ENCODE peak calls at places on chromosomes 11 and 22, in four cellular contexts. S is K562, C is HCT116, O is H1. A is an unnamed sample.

GRCh38 chr22:50192056-50192824 is 6.5 kb downstream of the TRABD start:
- DNase-seq in S (no peak), C (no peak), O (no peak), A (no peak)

GRCh38 chr11:697811-698311 is 2.2 kb downstream of the TMEM80 start:
- DNase-seq in S (no peak), C (no peak), O (no peak), A (no peak)

GRCh38 chr22:39414377-39414776 is 14.8 kb downstream of the TAB1 start:
- DNase-seq in S (no peak), C (no peak), O (no peak), A (no peak)

GRCh38 chr11:33832676-33833075 is 58.4 kb upstream of the FBXO3 start:
- DNase-seq in S (no peak), C (no peak), O (no peak), A (no peak)

GRCh38 chr11:19935507-19935906 is 222.9 kb downstream of the NAV2 start:
- DNase-seq in S (no peak), C (no peak), O (no peak), A (no peak)

GRCh38 chr11:22666700-22667439 is 459 bp downstream of the GAS2 start:
- DNase-seq in S (no peak), C (no peak), O (peak), A (no peak)

GRCh38 chr22:43819691-43820670 is 7.9 kb upstream of the EFCAB6 start:
- DNase-seq in S (no peak), C (no peak), O (peak), A (no peak)

GRCh38 chr11:117993988-117994741 is 8.0 kb downstream of the IL10RA start:
- DNase-seq in S (no peak), C (no peak), O (no peak), A (no peak)

GRCh38 chr22:30605449-30606110 is 1.4 kb upstream of the TCN2 start:
- DNase-seq in S (peak), C (peak), O (peak), A (no peak)

GRCh38 chr11:9263840-9264380 is 1.2 kb downstream of the DENND5A start:
- DNase-seq in S (peak), C (no peak), O (no peak), A (peak)

GRCh38 chr11:76152741-76153608 is 53.3 kb downstream of the WNT11 start:
- DNase-seq in S (peak), C (no peak), O (no peak), A (peak)

GRCh38 chr11:59899532-59899931 is 20.9 kb downstream of the OOSP3 start:
- DNase-seq in S (no peak), C (no peak), O (no peak), A (no peak)

GRCh38 chr22:37806409-37807338 is 1.1 kb upstream of the GCAT start:
- DNase-seq in S (peak), C (no peak), O (no peak), A (no peak)

GRCh38 chr11:117316197-117316961 is at the start of gene BACE1:
- DNase-seq in S (no peak), C (peak), O (peak), A (no peak)

GRCh38 chr11:2531987-2532703 is 87.3 kb downstream of the KCNQ1 start:
- DNase-seq in S (no peak), C (no peak), O (no peak), A (no peak)

GRCh38 chr11:126432525-126432924 is 77.0 kb downstream of the ST3GAL4 start:
- DNase-seq in S (no peak), C (no peak), O (no peak), A (no peak)

GRCh38 chr11:40094954-40095353 is 1364.5 kb downstream of the LRRC4C start:
- DNase-seq in S (no peak), C (no peak), O (no peak), A (no peak)

GRCh38 chr22:43996170-43996980 is 27.7 kb upstream of the PARVB start:
- DNase-seq in S (no peak), C (no peak), O (no peak), A (peak)

GRCh38 chr22:37484115-37485005 is 1.8 kb downstream of the MFNG start:
- DNase-seq in S (no peak), C (no peak), O (no peak), A (peak)

GRCh38 chr11:65489061-65489705 is 9.7 kb upstream of the MALAT1 start:
- DNase-seq in S (peak), C (no peak), O (peak), A (no peak)

GRCh38 chr11:124761301-124762021 is 629 bp downstream of the ESAM start:
- DNase-seq in S (no peak), C (no peak), O (peak), A (no peak)

GRCh38 chr11:118088531-118088930 is 1.8 kb upstream of the SMIM35 start:
- DNase-seq in S (no peak), C (no peak), O (no peak), A (no peak)

GRCh38 chr11:85118151-85118550 is 509.0 kb downstream of the DLG2 start:
- DNase-seq in S (no peak), C (no peak), O (no peak), A (no peak)

GRCh38 chr11:85123752-85124231 is 503.4 kb downstream of the DLG2 start:
- DNase-seq in S (no peak), C (no peak), O (no peak), A (peak)
- TF ChIP-seq EGR1 in S (no peak), C (no peak), O (no peak), A (no peak)

GRCh38 chr11:77418155-77418980 is 55.5 kb downstream of the PAK1 start:
- DNase-seq in S (no peak), C (no peak), O (no peak), A (no peak)

GRCh38 chr11:77418981-77419592 is 54.8 kb downstream of the PAK1 start:
- DNase-seq in S (no peak), C (no peak), O (no peak), A (no peak)

GRCh38 chr11:77422690-77423089 is 51.2 kb downstream of the PAK1 start:
- DNase-seq in S (no peak), C (no peak), O (no peak), A (no peak)

GRCh38 chr11:77423624-77424023 is 50.3 kb downstream of the PAK1 start:
- DNase-seq in S (no peak), C (no peak), O (no peak), A (no peak)

GRCh38 chr11:77421041-77421723 is 52.7 kb downstream of the PAK1 start:
- DNase-seq in S (no peak), C (no peak), O (no peak), A (no peak)
- TF ChIP-seq EGR1 in S (no peak), C (no peak), O (no peak), A (no peak)

GRCh38 chr11:58830693-58831301 is 13.7 kb downstream of the GLYATL2 start:
- DNase-seq in S (no peak), C (no peak), O (no peak), A (no peak)

GRCh38 chr11:58829736-58830135 is 14.8 kb downstream of the GLYATL2 start:
- DNase-seq in S (no peak), C (no peak), O (no peak), A (no peak)

GRCh38 chr11:58837707-58838388 is 6.7 kb downstream of the GLYATL2 start:
- DNase-seq in S (no peak), C (no peak), O (no peak), A (no peak)

GRCh38 chr11:58832246-58832645 is 12.3 kb downstream of the GLYATL2 start:
- DNase-seq in S (no peak), C (no peak), O (no peak), A (no peak)
- TF ChIP-seq EGR1 in S (no peak), C (no peak), O (no peak), A (no peak)

DNA sequence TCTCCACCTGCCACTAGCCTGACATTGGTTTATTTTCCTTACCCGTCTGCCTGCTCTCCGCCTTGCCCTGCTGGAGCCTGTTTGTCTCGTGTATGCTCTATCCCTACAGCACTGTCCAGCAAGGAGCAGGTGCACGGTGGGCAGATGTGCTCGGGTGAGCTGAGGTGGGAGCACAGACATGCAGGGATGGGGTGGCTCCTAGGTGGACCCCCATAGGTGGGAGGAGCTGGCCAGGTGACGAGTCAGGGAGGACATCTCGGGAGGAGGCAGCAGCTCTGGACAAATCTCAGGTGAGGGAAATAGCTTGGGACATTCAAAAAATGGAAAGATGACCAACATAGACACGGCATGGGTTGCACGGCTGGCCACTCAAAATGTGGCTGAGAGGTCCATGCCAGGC is 89.2 kb upstream of the SHANK2 start:
- DNase-seq in S (no peak), C (no peak), O (no peak), A (no peak)
- TF ChIP-seq EGR1 in S (no peak), C (no peak), O (no peak), A (no peak)

GRCh38 chr11:79097279-79097875 is 343.5 kb downstream of the TENM4 start:
- DNase-seq in S (no peak), C (no peak), O (no peak), A (no peak)

GRCh38 chr11:79102821-79103220 is 338.0 kb downstream of the TENM4 start:
- DNase-seq in S (no peak), C (no peak), O (no peak), A (no peak)

GRCh38 chr11:79101736-79102135 is 339.1 kb downstream of the TENM4 start:
- DNase-seq in S (no peak), C (no peak), O (no peak), A (no peak)

GRCh38 chr11:79098096-79098495 is 342.7 kb downstream of the TENM4 start:
- DNase-seq in S (no peak), C (no peak), O (no peak), A (no peak)

GRCh38 chr11:79100093-79100704 is 340.6 kb downstream of the TENM4 start:
- DNase-seq in S (peak), C (peak), O (peak), A (no peak)
- TF ChIP-seq EGR1 in S (peak), C (no peak), O (no peak), A (no peak)

GRCh38 chr11:17352925-17353227 is 1.3 kb downstream of the NCR3LG1 start:
- DNase-seq in S (peak), C (no peak), O (peak), A (no peak)
- TF ChIP-seq EGR1 in S (no peak), C (no peak), O (no peak), A (no peak)

GRCh38 chr22:23496445-23496833 is 83.7 kb downstream of the IGLL1 start:
- DNase-seq in S (no peak), C (no peak), O (no peak), A (no peak)
- TF ChIP-seq EGR1 in S (no peak), C (no peak), O (no peak), A (no peak)

GRCh38 chr22:46563381-46564083 is 26.1 kb upstream of the CELSR1 start:
- DNase-seq in S (peak), C (peak), O (peak), A (no peak)
- TF ChIP-seq EGR1 in S (no peak), C (no peak), O (no peak), A (no peak)

DNA sequence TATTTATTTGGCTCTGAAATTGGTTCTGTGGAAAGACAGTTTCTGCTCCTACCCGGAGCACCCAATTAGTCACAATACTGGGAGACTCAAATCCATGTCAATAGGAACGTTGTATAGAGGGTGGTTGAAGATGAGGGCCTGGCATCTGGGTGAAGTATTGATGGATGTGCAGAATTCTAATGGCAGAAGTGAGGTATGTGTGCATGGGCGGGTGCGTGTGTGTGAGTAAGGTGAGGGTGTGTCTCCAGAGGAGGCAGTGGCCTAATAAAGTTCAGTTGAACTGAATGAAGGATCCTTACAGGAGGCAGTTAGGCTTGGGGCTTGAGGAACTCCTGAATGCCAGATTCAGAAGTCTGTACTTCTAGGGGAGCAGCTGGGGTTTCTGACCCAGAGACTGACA is 71.8 kb upstream of the B3GAT1 start:
- DNase-seq in S (no peak), C (no peak), O (no peak), A (no peak)
- TF ChIP-seq EGR1 in S (no peak), C (no peak), O (no peak), A (no peak)

A was measured in GM12878.